ENCODE peak calls at places on chromosome 15, in five cellular contexts. One of them, this sample, is unnamed.
A peak's percentile ranks its signal among the peaks of the same experiment; 100 is the strongest.

GRCh38 chr15:54083501-54083900 is 105.3 kb downstream of the UNC13C start:
- DNase-seq in kidney: no peak
- DNase-seq in IMR-90: no peak
- DNase-seq in transverse colon: no peak
- DNase-seq in astrocyte: no peak
- DNase-seq in this sample: no peak

GRCh38 chr15:100890059-100890720 is 10.6 kb downstream of the ALDH1A3 start:
- DNase-seq in kidney: no peak
- DNase-seq in IMR-90: no peak
- DNase-seq in astrocyte: no peak
- DNase-seq in transverse colon: no peak
- DNase-seq in this sample: no peak

GRCh38 chr15:29162411-29162810 is 107.2 kb downstream of the NSMCE3 start:
- DNase-seq in IMR-90: no peak
- DNase-seq in kidney: no peak
- DNase-seq in transverse colon: no peak
- DNase-seq in astrocyte: no peak
- DNase-seq in this sample: no peak

GRCh38 chr15:40845511-40846284 is 1.9 kb downstream of the SPINT1 start:
- DNase-seq in kidney: peak; percentile 82
- DNase-seq in transverse colon: peak; percentile 87
- DNase-seq in astrocyte: no peak
- DNase-seq in IMR-90: no peak
- DNase-seq in this sample: no peak

GRCh38 chr15:62742409-62743171 is 300.0 kb upstream of the TPM1 start:
- DNase-seq in astrocyte: peak; percentile 76
- DNase-seq in IMR-90: peak; percentile 90
- DNase-seq in kidney: no peak
- DNase-seq in transverse colon: peak; percentile 45
- DNase-seq in this sample: no peak

GRCh38 chr15:63675263-63675662 is 78.1 kb downstream of the FBXL22 start:
- DNase-seq in astrocyte: no peak
- DNase-seq in IMR-90: no peak
- DNase-seq in kidney: no peak
- DNase-seq in transverse colon: no peak
- DNase-seq in this sample: no peak

GRCh38 chr15:74955017-74955416 is 1.6 kb downstream of the RPP25 start:
- DNase-seq in astrocyte: no peak
- DNase-seq in IMR-90: no peak
- DNase-seq in transverse colon: no peak
- DNase-seq in kidney: peak; percentile 52
- DNase-seq in this sample: no peak

GRCh38 chr15:45583731-45584639 is 3.2 kb upstream of the BLOC1S6 start:
- DNase-seq in astrocyte: no peak
- DNase-seq in IMR-90: no peak
- DNase-seq in kidney: no peak
- DNase-seq in transverse colon: no peak
- DNase-seq in this sample: no peak

GRCh38 chr15:59313703-59314332 is 58.9 kb downstream of the MYO1E start:
- DNase-seq in astrocyte: peak; percentile 78
- DNase-seq in transverse colon: peak; percentile 93
- DNase-seq in IMR-90: peak; percentile 47
- DNase-seq in kidney: peak; percentile 94
- DNase-seq in this sample: no peak

GRCh38 chr15:33152502-33153109 is 41.9 kb downstream of the FMN1 start:
- DNase-seq in kidney: no peak
- DNase-seq in transverse colon: no peak
- DNase-seq in IMR-90: peak; percentile 11
- DNase-seq in astrocyte: peak; percentile 19
- DNase-seq in this sample: no peak

GRCh38 chr15:58957101-58957973 is 23.9 kb upstream of the SLTM start:
- DNase-seq in astrocyte: no peak
- DNase-seq in IMR-90: peak; percentile 58
- DNase-seq in kidney: no peak
- DNase-seq in transverse colon: peak; percentile 48
- DNase-seq in this sample: peak; percentile 1

GRCh38 chr15:70505411-70505919 is 257.9 kb downstream of the UACA start:
- DNase-seq in transverse colon: no peak
- DNase-seq in kidney: no peak
- DNase-seq in IMR-90: peak; percentile 87
- DNase-seq in astrocyte: peak; percentile 91
- DNase-seq in this sample: no peak
- H3K27ac ChIP-seq in transverse colon: no peak overlapping the region
- H3K27ac ChIP-seq in kidney: no peak overlapping the region
- H3K27ac ChIP-seq in IMR-90: no peak overlapping the region
- H3K27ac ChIP-seq in astrocyte: peak overlapping the region; percentile 47
- H3K27ac ChIP-seq in this sample: no peak overlapping the region

DNA sequence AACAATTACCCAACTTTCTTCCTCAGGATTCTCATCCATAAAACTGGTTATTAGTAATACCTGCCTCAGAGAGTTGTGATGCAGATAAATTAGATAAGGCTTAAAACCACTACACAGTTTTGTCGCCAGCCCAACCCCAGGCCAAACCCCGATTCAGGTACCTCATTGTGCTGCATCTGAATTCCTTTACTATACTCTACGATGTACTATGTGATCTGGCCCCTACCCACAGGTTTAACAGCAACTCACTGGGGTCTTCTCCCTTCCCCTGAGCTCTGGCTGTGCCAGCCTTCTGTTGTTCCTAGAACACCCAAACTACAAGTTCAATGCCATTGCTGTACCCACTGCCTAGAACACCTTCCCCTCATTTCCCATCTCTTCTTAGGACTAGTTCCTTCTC is 64.6 kb downstream of the MYO5A start:
- DNase-seq in transverse colon: no peak
- DNase-seq in IMR-90: no peak
- DNase-seq in kidney: no peak
- DNase-seq in astrocyte: no peak
- DNase-seq in this sample: no peak
- H3K27ac ChIP-seq in transverse colon: peak overlapping the region; percentile 38
- H3K27ac ChIP-seq in IMR-90: no peak overlapping the region
- H3K27ac ChIP-seq in kidney: no peak overlapping the region
- H3K27ac ChIP-seq in astrocyte: no peak overlapping the region
- H3K27ac ChIP-seq in this sample: no peak overlapping the region

GRCh38 chr15:68623301-68623892 is 44.6 kb downstream of the CORO2B start:
- DNase-seq in kidney: no peak
- DNase-seq in astrocyte: no peak
- DNase-seq in IMR-90: peak; percentile 67
- DNase-seq in transverse colon: no peak
- DNase-seq in this sample: peak; percentile 72
- H3K27ac ChIP-seq in kidney: no peak overlapping the region
- H3K27ac ChIP-seq in astrocyte: no peak overlapping the region
- H3K27ac ChIP-seq in IMR-90: no peak overlapping the region
- H3K27ac ChIP-seq in transverse colon: no peak overlapping the region
- H3K27ac ChIP-seq in this sample: peak overlapping the region; percentile 83

GRCh38 chr15:91898843-91899242 is 45.3 kb downstream of the SLCO3A1 start:
- DNase-seq in transverse colon: no peak
- DNase-seq in kidney: no peak
- DNase-seq in astrocyte: no peak
- DNase-seq in IMR-90: no peak
- DNase-seq in this sample: no peak

GRCh38 chr15:91894606-91895005 is 41.1 kb downstream of the SLCO3A1 start:
- DNase-seq in astrocyte: no peak
- DNase-seq in IMR-90: peak; percentile 11
- DNase-seq in transverse colon: no peak
- DNase-seq in kidney: no peak
- DNase-seq in this sample: no peak

GRCh38 chr15:91892417-91892816 is 38.9 kb downstream of the SLCO3A1 start:
- DNase-seq in transverse colon: no peak
- DNase-seq in astrocyte: no peak
- DNase-seq in kidney: no peak
- DNase-seq in IMR-90: no peak
- DNase-seq in this sample: no peak

GRCh38 chr15:91896656-91897055 is 43.1 kb downstream of the SLCO3A1 start:
- DNase-seq in astrocyte: no peak
- DNase-seq in kidney: no peak
- DNase-seq in transverse colon: no peak
- DNase-seq in IMR-90: no peak
- DNase-seq in this sample: no peak

DNA sequence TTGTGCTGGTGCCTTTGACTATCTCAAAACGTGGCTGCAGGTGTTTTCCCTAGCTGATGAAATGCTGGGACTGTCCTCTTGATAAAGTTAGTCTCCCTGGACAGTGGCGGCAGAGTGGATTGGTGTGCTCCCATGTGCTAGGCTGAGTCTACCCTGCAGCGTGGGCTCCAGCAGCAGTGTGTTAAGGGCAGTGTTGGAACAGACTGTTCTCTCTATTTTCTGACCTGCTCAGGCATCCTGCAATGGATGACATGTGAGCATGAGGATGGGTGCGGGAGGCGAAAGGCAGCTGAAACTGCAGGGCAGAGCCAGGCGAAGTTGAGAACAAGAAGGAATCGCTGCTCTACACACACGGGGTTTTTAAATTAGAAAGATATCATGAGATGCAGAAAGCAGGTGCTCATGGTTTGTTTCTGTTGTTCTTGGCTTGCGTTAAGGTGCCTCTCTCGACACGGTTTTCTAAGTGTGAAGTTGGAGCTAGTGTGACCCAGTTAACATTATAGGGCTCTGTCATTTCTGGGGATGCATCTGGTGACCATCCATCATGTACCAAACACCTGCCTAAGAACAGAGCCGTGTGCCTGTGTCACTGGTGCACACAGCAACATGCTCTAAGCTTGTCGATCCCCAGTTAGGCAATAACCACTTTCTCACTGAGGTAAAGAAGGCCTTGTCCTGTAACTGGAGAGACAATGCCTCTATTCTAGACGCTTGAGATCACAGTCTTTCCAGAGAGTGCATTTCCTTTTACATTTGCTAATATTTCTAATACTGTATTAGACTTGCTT is 44.3 kb downstream of the SLCO3A1 start:
- DNase-seq in astrocyte: no peak
- DNase-seq in IMR-90: no peak
- DNase-seq in transverse colon: no peak
- DNase-seq in kidney: no peak
- DNase-seq in this sample: no peak
- H3K27ac ChIP-seq in astrocyte: no peak overlapping the region
- H3K27ac ChIP-seq in IMR-90: no peak overlapping the region
- H3K27ac ChIP-seq in transverse colon: no peak overlapping the region
- H3K27ac ChIP-seq in kidney: no peak overlapping the region
- H3K27ac ChIP-seq in this sample: peak overlapping the region; percentile 52

GRCh38 chr15:85840079-85840801 is 45.5 kb upstream of the KLHL25 start:
- DNase-seq in kidney: peak; percentile 94
- DNase-seq in astrocyte: peak; percentile 37
- DNase-seq in transverse colon: peak; percentile 96
- DNase-seq in IMR-90: peak; percentile 41
- DNase-seq in this sample: peak; percentile 81
- H3K27ac ChIP-seq in kidney: no peak overlapping the region
- H3K27ac ChIP-seq in astrocyte: no peak overlapping the region
- H3K27ac ChIP-seq in transverse colon: peak overlapping the region; percentile 92
- H3K27ac ChIP-seq in IMR-90: no peak overlapping the region
- H3K27ac ChIP-seq in this sample: no peak overlapping the region

GRCh38 chr15:99474041-99474906 is 91.5 kb upstream of the MEF2A start:
- DNase-seq in IMR-90: no peak
- DNase-seq in kidney: peak; percentile 76
- DNase-seq in astrocyte: no peak
- DNase-seq in transverse colon: peak; percentile 32
- DNase-seq in this sample: peak; percentile 69
- H3K27ac ChIP-seq in IMR-90: no peak overlapping the region
- H3K27ac ChIP-seq in kidney: peak overlapping the region; percentile 14
- H3K27ac ChIP-seq in astrocyte: no peak overlapping the region
- H3K27ac ChIP-seq in transverse colon: no peak overlapping the region
- H3K27ac ChIP-seq in this sample: peak overlapping the region; percentile 13

This sample was measured in substantia nigra.